ENCODE peak calls at places on chromosomes 16 and 17, in four cellular contexts. T, R, K and I are unnamed samples.

GRCh38 chr17:58357312-58358297 is 5.6 kb upstream of the SUPT4H1 start:
- DNase-seq in T (no peak), R (no peak), K (no peak), I (no peak)

GRCh38 chr16:79756571-79756970 is 156.0 kb upstream of the MAF start:
- DNase-seq in T (no peak), R (no peak), K (no peak), I (no peak)

GRCh38 chr17:83196088-83196765 is 116.8 kb downstream of the METRNL start:
- DNase-seq in T (no peak), R (no peak), K (no peak), I (peak)

GRCh38 chr17:44223574-44224046 is 4.1 kb upstream of the UBTF start:
- DNase-seq in T (no peak), R (no peak), K (no peak), I (no peak)

GRCh38 chr17:33234930-33235685 is 58.0 kb downstream of the ASIC2 start:
- DNase-seq in T (peak), R (peak), K (no peak), I (peak)

GRCh38 chr17:66775881-66776400 is 59.0 kb upstream of the CACNG5 start:
- DNase-seq in T (no peak), R (no peak), K (no peak), I (no peak)

GRCh38 chr17:60926466-60927183 is 249.0 kb downstream of the BCAS3 start:
- DNase-seq in T (no peak), R (no peak), K (no peak), I (no peak)

GRCh38 chr16:10103700-10104099 is 78.5 kb downstream of the GRIN2A start:
- DNase-seq in T (no peak), R (no peak), K (no peak), I (no peak)

GRCh38 chr17:62807812-62808575 is at the start of gene MARCHF10:
- DNase-seq in T (no peak), R (no peak), K (no peak), I (peak)

GRCh38 chr16:78659216-78659615 is 559.8 kb downstream of the WWOX start:
- DNase-seq in T (no peak), R (no peak), K (no peak), I (peak)

GRCh38 chr17:82985973-82986372 is 93.4 kb upstream of the METRNL start:
- DNase-seq in T (no peak), R (no peak), K (peak), I (peak)

GRCh38 chr17:59154721-59155438 is at the start of gene SKA2:
- DNase-seq in T (peak), R (peak), K (peak), I (peak)

GRCh38 chr17:76366247-76366646 is 12.5 kb upstream of the PRPSAP1 start:
- DNase-seq in T (no peak), R (no peak), K (no peak), I (no peak)

GRCh38 chr17:206941-207560 is 25.6 kb upstream of the DOC2B start:
- DNase-seq in T (no peak), R (no peak), K (no peak), I (no peak)

GRCh38 chr17:42286411-42287295 is 1.6 kb upstream of the STAT5A start:
- DNase-seq in T (no peak), R (no peak), K (no peak), I (peak)